ENCODE peak calls at places on chromosomes 11 and 22, in four cellular contexts. V, R, C and K are unnamed samples.

GRCh38 chr22:17087176-17088131 is 2.7 kb downstream of the IL17RA start:
- DNase-seq in V (peak), C (no peak), R (no peak), K (no peak)

GRCh38 chr11:86592047-86592564 is 80.3 kb downstream of the ME3 start:
- DNase-seq in C (no peak), R (peak), V (peak), K (no peak)

GRCh38 chr11:110736158-110736553 is 23.9 kb upstream of the ARHGAP20 start:
- DNase-seq in V (no peak), R (no peak), C (no peak), K (no peak)

GRCh38 chr22:40578171-40578570 is 58.3 kb downstream of the MRTFA start:
- DNase-seq in V (no peak), C (no peak), R (no peak), K (no peak)

GRCh38 chr11:63913866-63914830 is 2.8 kb downstream of the RCOR2 start:
- DNase-seq in V (no peak), C (no peak), R (no peak), K (no peak)

GRCh38 chr11:3933165-3933628 is 77.7 kb downstream of the STIM1 start:
- DNase-seq in R (no peak), V (no peak), C (no peak), K (no peak)

GRCh38 chr11:111336582-111337256 is 38.4 kb downstream of the POU2AF3 start:
- DNase-seq in C (no peak), R (no peak), V (peak), K (no peak)

GRCh38 chr22:44341431-44342346 is 28.9 kb upstream of the SHISAL1 start:
- DNase-seq in R (no peak), V (peak), C (no peak), K (no peak)

GRCh38 chr11:13216019-13217006 is 61.3 kb upstream of the BMAL1 start:
- DNase-seq in C (no peak), V (peak), R (peak), K (peak)

GRCh38 chr11:689630-690029 is 5.4 kb downstream of the DEAF1 start:
- DNase-seq in R (no peak), V (no peak), C (no peak), K (no peak)

GRCh38 chr11:61509058-61510029 is 795 bp downstream of the LRRC10B start:
- DNase-seq in C (peak), V (peak), R (peak), K (peak)

GRCh38 chr11:93392862-93393261 is 62.3 kb downstream of the DEUP1 start:
- DNase-seq in C (no peak), R (no peak), V (no peak), K (no peak)

GRCh38 chr11:70524096-70524922 is 126.0 kb downstream of the CTTN start:
- DNase-seq in V (peak), R (no peak), C (no peak), K (no peak)

GRCh38 chr11:61052182-61052972 is 49.9 kb upstream of the CD5 start:
- DNase-seq in R (no peak), C (no peak), V (no peak), K (no peak)

GRCh38 chr11:66883021-66883968 is 26.4 kb downstream of the LRFN4 start:
- DNase-seq in R (peak), C (peak), V (peak), K (peak)

GRCh38 chr11:34192481-34193401 is 87.3 kb downstream of the NAT10 start:
- DNase-seq in R (peak), V (peak), C (no peak), K (peak)

GRCh38 chr22:27372364-27372763 is 429.2 kb downstream of the MN1 start:
- DNase-seq in V (no peak), C (no peak), R (no peak), K (no peak)

DNA sequence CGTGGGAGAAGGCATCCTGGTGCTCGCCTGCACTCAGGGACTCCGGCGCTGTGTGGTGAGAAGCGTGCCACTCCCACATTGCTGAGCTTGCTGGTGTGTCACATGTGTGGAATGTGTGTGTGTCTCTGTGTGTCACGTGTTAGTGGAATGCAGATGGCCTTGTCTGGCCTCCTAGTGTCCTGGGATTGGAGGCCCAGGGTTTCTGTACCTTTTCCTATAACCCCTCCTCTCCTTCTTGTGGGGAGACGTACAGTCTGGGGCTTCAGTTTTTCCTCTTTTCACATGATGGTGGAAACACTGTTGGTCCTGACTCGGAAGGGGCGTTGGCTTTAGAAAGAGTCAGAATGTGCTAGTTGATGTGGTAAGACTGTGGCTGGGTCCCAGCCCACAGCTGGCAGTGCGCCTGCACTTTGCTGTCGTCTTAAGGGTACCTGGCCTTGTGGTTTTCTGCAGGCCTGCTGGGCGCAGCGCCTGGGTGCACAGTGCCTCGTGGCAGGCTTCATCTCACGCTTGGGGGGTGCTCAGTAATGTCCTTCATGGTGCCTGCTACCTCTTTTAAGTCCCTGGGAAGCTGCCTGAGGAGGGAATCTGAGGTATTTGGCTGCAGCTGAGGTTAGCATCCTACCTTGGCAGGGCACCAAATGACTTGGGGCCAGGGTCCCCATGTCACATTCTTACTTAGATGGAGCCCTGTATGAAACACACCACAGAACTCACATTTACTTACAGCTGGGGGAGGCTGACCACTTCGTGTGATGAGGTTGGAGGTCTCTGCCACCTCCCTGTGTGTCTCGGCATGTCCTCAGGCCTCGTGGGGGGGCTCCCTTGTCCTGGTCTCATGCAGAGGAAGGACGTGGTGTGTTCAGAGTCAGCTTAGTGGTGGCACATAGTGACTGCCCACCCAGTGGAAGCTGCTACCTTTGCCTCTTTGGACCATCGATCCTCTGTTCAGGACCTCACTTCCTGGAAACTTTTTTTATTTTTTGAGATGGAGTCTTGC is 61.9 kb downstream of the MED15 start:
- DNase-seq in C (no peak), R (peak), V (peak), K (peak)
- TF ChIP-seq CTCF in C (no peak), R (no peak), V (no peak), K (no peak)

GRCh38 chr22:30347255-30347892 is 9.3 kb downstream of the SF3A1 start:
- DNase-seq in V (no peak), C (no peak), R (no peak), K (no peak)
- H3K27ac ChIP-seq in V (no peak), C (no peak), R (no peak), K (no peak)

GRCh38 chr11:130819561-130819960 is 96.7 kb downstream of the SNX19 start:
- DNase-seq in C (no peak), R (no peak), V (no peak), K (no peak)
- TF ChIP-seq CTCF in C (no peak), R (no peak), V (no peak), K (no peak)

GRCh38 chr11:73322111-73322985 is 14.3 kb downstream of the ARHGEF17 start:
- DNase-seq in R (no peak), C (no peak), V (peak), K (no peak)
- H3K27ac ChIP-seq in R (no peak), C (no peak), V (peak), K (peak)

GRCh38 chr11:122115520-122116343 is at the start of gene BLID:
- DNase-seq in C (no peak), V (peak), R (no peak), K (no peak)
- TF ChIP-seq CTCF in C (no peak), V (peak), R (peak), K (no peak)

GRCh38 chr11:116312560-116313340 is 460.0 kb downstream of the BUD13 start:
- DNase-seq in V (no peak), C (no peak), R (peak), K (no peak)
- H3K27ac ChIP-seq in V (no peak), C (no peak), R (no peak), K (no peak)

GRCh38 chr11:134509381-134510068 is 97.5 kb upstream of the B3GAT1 start:
- DNase-seq in V (no peak), C (no peak), R (no peak), K (no peak)
- TF ChIP-seq CTCF in V (no peak), C (no peak), R (no peak), K (no peak)